ENCODE peak calls at places on chromosomes 7 and 10, in five cellular contexts. R is psoas muscle, E is SK-N-SH, J is keratinocyte, Q is H1. X is an unnamed sample.

GRCh38 chr10:20202337-20202736 is 386.1 kb downstream of the PLXDC2 start:
- DNase-seq in R (no peak), E (no peak), J (no peak), Q (no peak), X (no peak)

GRCh38 chr10:15672469-15672868 is 47.3 kb downstream of the ITGA8 start:
- DNase-seq in R (no peak), E (no peak), J (no peak), Q (no peak), X (no peak)

GRCh38 chr7:1095621-1096155 is 7.8 kb downstream of the GPER1 start:
- DNase-seq in R (peak; percentile 51), E (no peak), J (no peak), Q (no peak), X (peak; percentile 77)

GRCh38 chr7:10998984-10999757 is 25.5 kb downstream of the PHF14 start:
- DNase-seq in R (no peak), E (no peak), J (no peak), Q (no peak), X (no peak)

GRCh38 chr10:131081386-131081785 is 230.1 kb downstream of the TCERG1L start:
- DNase-seq in R (no peak), E (no peak), J (no peak), Q (no peak), X (peak; percentile 11)

GRCh38 chr7:143013897-143014296 is 13.0 kb downstream of the OR9A2 start:
- DNase-seq in R (no peak), E (no peak), J (no peak), Q (no peak), X (no peak)

GRCh38 chr10:125629758-125630376 is 53.1 kb downstream of the TEX36 start:
- DNase-seq in R (no peak), E (peak; percentile 66), J (peak; percentile 21), Q (no peak), X (no peak)

GRCh38 chr10:110357252-110357780 is 52.6 kb upstream of the SMNDC1 start:
- DNase-seq in R (no peak), E (no peak), J (no peak), Q (no peak), X (no peak)

GRCh38 chr7:70082026-70082655 is 483.9 kb downstream of the AUTS2 start:
- DNase-seq in R (no peak), E (no peak), J (no peak), Q (no peak), X (no peak)

GRCh38 chr10:93288679-93289634 is 193.2 kb downstream of the MYOF start:
- DNase-seq in R (peak; percentile 64), E (peak; percentile 77), J (peak; percentile 30), Q (peak; percentile 85), X (peak; percentile 81)

GRCh38 chr7:30436518-30436917 is 42.1 kb downstream of the NOD1 start:
- DNase-seq in R (no peak), E (no peak), J (no peak), Q (no peak), X (no peak)

GRCh38 chr7:106639476-106640334 is 21.3 kb downstream of the CCDC71L start:
- DNase-seq in R (no peak), E (no peak), J (no peak), Q (no peak), X (no peak)

GRCh38 chr7:35025391-35025870 is 11.9 kb downstream of the DPY19L1 start:
- DNase-seq in R (no peak), E (no peak), J (no peak), Q (no peak), X (no peak)

GRCh38 chr10:96422525-96422924 is 63.7 kb upstream of the OPALIN start:
- DNase-seq in R (no peak), E (no peak), J (no peak), Q (no peak), X (no peak)

GRCh38 chr7:148264933-148265557 is 325.5 kb upstream of the C7orf33 start:
- DNase-seq in R (no peak), E (peak; percentile 64), J (no peak), Q (no peak), X (no peak)

GRCh38 chr10:98212204-98212603 is 55.8 kb downstream of the LOXL4 start:
- DNase-seq in R (no peak), E (no peak), J (no peak), Q (no peak), X (no peak)

GRCh38 chr7:122883049-122883670 is 3.1 kb downstream of the CADPS2 start:
- DNase-seq in R (no peak), E (no peak), J (no peak), Q (no peak), X (no peak)

GRCh38 chr10:48511855-48512191 is 93.0 kb downstream of the ARHGAP22 start:
- DNase-seq in R (no peak), E (no peak), J (no peak), Q (peak; percentile 38), X (peak; percentile 76)

DNA sequence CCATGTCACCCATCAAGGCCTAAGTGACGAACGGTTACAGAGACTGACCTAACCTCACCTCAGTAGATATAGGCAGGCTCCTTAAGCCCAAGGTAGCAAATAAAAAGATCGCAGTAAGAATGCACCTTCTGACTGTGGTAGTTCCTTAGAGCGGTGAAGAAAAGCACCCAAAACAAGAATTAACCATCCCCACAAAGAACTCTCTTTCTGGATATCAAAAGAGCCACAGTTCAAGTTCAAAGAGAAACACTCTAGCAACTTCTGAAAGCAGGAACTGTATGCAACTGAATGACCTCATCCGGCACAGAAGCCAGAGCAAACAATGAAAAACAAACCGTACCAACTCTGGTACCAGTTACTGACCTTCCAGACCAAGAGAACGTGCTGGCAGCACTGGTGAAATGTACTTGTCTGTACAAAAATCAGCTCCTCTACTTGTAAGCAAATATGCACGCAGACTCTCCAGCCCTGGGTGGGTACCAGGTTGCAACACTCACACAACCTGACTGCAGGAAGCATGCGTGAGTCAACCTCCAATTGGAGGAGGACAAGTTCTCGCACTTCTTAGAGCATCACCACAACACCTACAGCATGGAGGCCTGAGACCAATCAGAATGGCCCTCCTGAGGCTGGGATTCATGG is 202.7 kb downstream of the FAM107B start:
- DNase-seq in R (no peak), E (no peak), J (no peak), Q (no peak), X (peak; percentile 68)
- H3K27ac ChIP-seq in R (no peak overlapping the region), E (no peak overlapping the region), J (no peak overlapping the region), Q (no peak overlapping the region), X (peak overlapping the region; percentile 47)

GRCh38 chr10:129952771-129953489 is 11.1 kb downstream of the EBF3 start:
- DNase-seq in R (no peak), E (no peak), J (no peak), Q (no peak), X (no peak)

GRCh38 chr10:129954916-129955315 is 9.2 kb downstream of the EBF3 start:
- DNase-seq in R (no peak), E (no peak), J (no peak), Q (no peak), X (no peak)

GRCh38 chr10:129955591-129956284 is 8.3 kb downstream of the EBF3 start:
- DNase-seq in R (no peak), E (no peak), J (no peak), Q (no peak), X (no peak)

GRCh38 chr10:129951841-129952240 is 12.2 kb downstream of the EBF3 start:
- DNase-seq in R (no peak), E (no peak), J (no peak), Q (no peak), X (no peak)

GRCh38 chr10:129953541-129954031 is 10.5 kb downstream of the EBF3 start:
- DNase-seq in R (no peak), E (no peak), J (no peak), Q (no peak), X (no peak)
- H3K27me3 ChIP-seq in R (peaks cover 4% of the 10 kb centered on the region), E (peaks cover 19% of the 10 kb centered on the region), J (peaks cover 27% of the 10 kb centered on the region), Q (peaks cover 57% of the 10 kb centered on the region), X (peaks cover 15% of the 10 kb centered on the region)

GRCh38 chr10:59702347-59702746 is 7.3 kb downstream of the SLC16A9 start:
- DNase-seq in R (no peak), E (no peak), J (no peak), Q (no peak), X (no peak)

GRCh38 chr10:59698326-59698725 is 11.3 kb downstream of the SLC16A9 start:
- DNase-seq in R (no peak), E (no peak), J (no peak), Q (no peak), X (no peak)

GRCh38 chr10:59704644-59705043 is 5.0 kb downstream of the SLC16A9 start:
- DNase-seq in R (no peak), E (no peak), J (no peak), Q (no peak), X (no peak)

GRCh38 chr10:59694936-59695335 is 14.7 kb downstream of the SLC16A9 start:
- DNase-seq in R (no peak), E (no peak), J (no peak), Q (no peak), X (no peak)

DNA sequence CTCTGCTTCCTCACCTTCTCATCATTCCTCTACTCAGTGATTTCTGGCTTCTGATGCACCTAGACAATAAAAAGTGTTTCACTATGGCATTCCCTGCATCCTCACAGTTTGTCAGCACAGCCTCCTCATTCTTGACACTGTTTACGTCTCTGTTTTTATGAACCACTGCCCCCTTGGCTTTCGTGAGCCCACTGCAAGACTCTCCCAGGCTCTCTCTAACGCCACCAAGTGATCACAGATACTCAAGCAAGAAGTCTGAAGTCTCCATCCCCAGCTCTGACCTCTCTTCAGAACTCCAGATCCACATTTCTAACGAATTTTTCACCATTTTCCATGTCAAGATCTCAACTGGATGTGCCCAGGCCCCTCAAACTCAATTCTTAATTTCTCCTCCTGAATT is 8.9 kb downstream of the SLC16A9 start:
- DNase-seq in R (no peak), E (no peak), J (no peak), Q (no peak), X (no peak)
- TF ChIP-seq CTCF in R (no peak), E (peak; percentile 7), J (no peak), Q (peak; percentile 80), X (no peak)

DNA sequence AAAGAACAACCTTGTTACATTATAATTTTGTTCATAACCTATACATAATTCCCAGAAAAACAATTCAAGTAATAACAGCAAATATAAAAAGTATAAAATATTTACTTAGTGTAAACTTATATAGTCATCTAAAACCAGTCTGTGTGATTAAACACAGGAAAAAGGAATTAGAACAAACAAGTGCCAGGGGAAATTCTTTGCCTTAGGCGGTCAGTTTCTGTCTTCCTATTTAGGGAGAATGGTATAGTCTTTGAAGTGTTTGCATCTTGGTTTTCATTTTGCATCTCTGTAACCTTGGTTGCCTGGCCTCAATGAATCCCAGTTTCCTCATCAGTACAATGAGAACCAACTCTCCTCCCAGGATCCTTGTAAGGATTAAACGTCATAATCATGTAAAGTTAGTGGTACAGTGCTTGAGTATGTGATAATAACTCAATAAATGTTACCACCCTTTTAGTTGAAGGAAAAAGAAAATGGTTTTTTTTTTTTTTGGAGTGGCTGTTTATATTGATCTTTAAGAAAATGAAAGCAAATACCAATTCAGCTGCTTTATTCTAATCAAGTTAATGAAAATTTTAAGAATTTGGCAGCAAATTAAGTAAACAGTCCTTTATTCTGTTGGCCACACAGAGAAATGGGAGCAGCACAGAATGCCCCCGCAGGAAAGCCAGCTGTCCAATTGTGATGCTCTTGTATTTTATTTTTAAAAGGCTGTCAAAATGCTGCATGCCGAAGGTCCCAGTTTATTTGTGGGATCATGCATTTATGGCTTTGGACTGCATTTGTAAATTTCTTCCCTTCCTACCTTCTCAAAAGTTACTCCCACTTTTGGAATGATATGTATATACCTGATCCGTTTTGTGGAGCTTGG is 61.8 kb downstream of the SHH start:
- DNase-seq in R (no peak), E (no peak), J (no peak), Q (no peak), X (no peak)
- H3K27ac ChIP-seq in R (no peak overlapping the region), E (no peak overlapping the region), J (no peak overlapping the region), Q (no peak overlapping the region), X (no peak overlapping the region)